ENCODE peak calls at places on chromosomes 7 and 10, in nine cellular contexts. U, E, W, Q, X, T, K, C and P are unnamed samples.

GRCh38 chr7:37853468-37853867 is 5.1 kb downstream of the NME8 start:
- DNase-seq in X (no peak), T (no peak), U (no peak), Q (no peak), C (no peak), K (peak; percentile 44), E (peak; percentile 30), W (peak; percentile 31), P (peak; percentile 24)

GRCh38 chr10:103983367-103983911 is 16.5 kb downstream of the SLK start:
- DNase-seq in E (peak; percentile 40), U (no peak), T (no peak), K (no peak), X (no peak), W (no peak), C (no peak), Q (no peak), P (no peak)

GRCh38 chr7:139231513-139232376 is 708 bp downstream of the UBN2 start:
- DNase-seq in K (peak; percentile 56), T (peak; percentile 15), W (peak; percentile 30), X (peak; percentile 47), Q (peak; percentile 35), C (peak; percentile 42), U (no peak), E (peak; percentile 62), P (peak; percentile 72)

GRCh38 chr10:52951819-52952218 is 179.2 kb upstream of the MBL2 start:
- DNase-seq in T (peak; percentile 18), U (no peak), W (no peak), E (peak; percentile 56), K (peak; percentile 66), C (no peak), X (peak; percentile 1), Q (no peak), P (no peak)

GRCh38 chr7:141974831-141975230 is 1.3 kb upstream of the TAS2R38 start:
- DNase-seq in X (peak; percentile 6), W (no peak), U (no peak), T (peak; percentile 20), C (no peak), E (no peak), Q (no peak), K (peak; percentile 49), P (peak; percentile 9)

GRCh38 chr7:101166909-101167644 is 1.7 kb upstream of the VGF start:
- DNase-seq in E (no peak), X (peak; percentile 53), Q (no peak), C (no peak), T (no peak), U (no peak), W (peak; percentile 90), K (no peak), P (peak; percentile 58)

GRCh38 chr10:25695586-25695985 is 238.4 kb upstream of the MYO3A start:
- DNase-seq in E (no peak), K (no peak), C (no peak), X (no peak), Q (no peak), T (no peak), W (no peak), U (no peak), P (no peak)

GRCh38 chr10:129626309-129626708 is 159.3 kb downstream of the MGMT start:
- DNase-seq in T (no peak), Q (no peak), X (no peak), K (no peak), W (no peak), E (no peak), U (no peak), C (no peak), P (no peak)

GRCh38 chr7:99422091-99422624 is 13.4 kb downstream of the BUD31 start:
- DNase-seq in C (no peak), U (no peak), Q (no peak), E (no peak), T (no peak), K (no peak), W (no peak), X (no peak), P (peak; percentile 74)

GRCh38 chr10:52541082-52541481 is 227.0 kb downstream of the DKK1 start:
- DNase-seq in W (no peak), C (no peak), Q (no peak), X (peak; percentile 80), E (no peak), T (no peak), K (peak; percentile 52), U (peak; percentile 35), P (no peak)

GRCh38 chr10:4201866-4202825 is 417.1 kb upstream of the KLF6 start:
- DNase-seq in U (no peak), X (peak; percentile 40), C (no peak), Q (no peak), T (no peak), W (no peak), K (no peak), E (no peak), P (no peak)

GRCh38 chr7:149261829-149262617 is at the start of gene ZNF783:
- DNase-seq in Q (peak; percentile 88), E (peak; percentile 94), X (peak; percentile 82), U (peak; percentile 77), W (peak; percentile 94), K (peak; percentile 81), C (peak; percentile 88), T (peak; percentile 72), P (peak; percentile 84)

GRCh38 chr10:132329565-132330485 is 2.2 kb upstream of the LRRC27 start:
- DNase-seq in U (no peak), W (peak; percentile 73), K (peak; percentile 71), T (peak; percentile 52), X (peak; percentile 63), C (no peak), Q (peak; percentile 35), E (no peak), P (no peak)

GRCh38 chr7:410395-410910 is 109.2 kb downstream of the PDGFA start:
- DNase-seq in U (no peak), Q (no peak), K (no peak), T (no peak), X (no peak), E (no peak), C (peak; percentile 11), W (no peak), P (no peak)

GRCh38 chr7:111138196-111138569 is 47.3 kb downstream of the LRRN3 start:
- DNase-seq in U (peak; percentile 19), T (peak; percentile 56), X (peak; percentile 64), C (peak; percentile 16), K (peak; percentile 57), E (peak; percentile 13), W (peak; percentile 95), Q (peak; percentile 70), P (no peak)

GRCh38 chr10:13613519-13613918 is 26.8 kb downstream of the PRPF18 start:
- DNase-seq in Q (no peak), X (peak; percentile 52), T (peak; percentile 52), U (no peak), C (no peak), W (peak; percentile 11), E (no peak), K (peak; percentile 8), P (no peak)

GRCh38 chr10:78742406-78742729 is 326.4 kb upstream of the ZMIZ1 start:
- DNase-seq in X (no peak), E (no peak), T (no peak), U (no peak), W (no peak), K (no peak), Q (no peak), C (no peak), P (no peak)

GRCh38 chr10:125329056-125329455 is 168.7 kb upstream of the CTBP2 start:
- DNase-seq in W (no peak), X (no peak), T (no peak), U (no peak), K (no peak), C (no peak), E (no peak), Q (no peak), P (no peak)

GRCh38 chr10:84179059-84179710 is 5.6 kb downstream of the GPR15LG start:
- DNase-seq in K (peak; percentile 97), E (peak; percentile 66), U (peak; percentile 3), X (peak; percentile 85), T (no peak), W (peak; percentile 17), C (peak; percentile 34), Q (no peak), P (no peak)

GRCh38 chr7:112800486-112800885 is 10.3 kb upstream of the TMEM168 start:
- DNase-seq in W (no peak), U (no peak), K (no peak), C (no peak), E (no peak), X (no peak), T (no peak), Q (no peak), P (no peak)

GRCh38 chr7:23462846-23463245 is 7.4 kb downstream of the IGF2BP3 start:
- DNase-seq in K (peak; percentile 20), Q (peak; percentile 4), U (no peak), E (no peak), T (peak; percentile 63), C (no peak), X (peak; percentile 59), W (peak; percentile 28), P (no peak)

GRCh38 chr7:98266840-98267239 is 14.6 kb upstream of the BRI3 start:
- DNase-seq in C (no peak), X (peak; percentile 37), E (no peak), Q (no peak), U (no peak), W (no peak), K (peak; percentile 40), T (no peak), P (no peak)

GRCh38 chr7:158821173-158822021 is 7.9 kb downstream of the ESYT2 start:
- DNase-seq in Q (peak; percentile 42), E (no peak), C (no peak), K (peak; percentile 82), W (peak; percentile 76), T (peak; percentile 79), U (no peak), X (peak; percentile 90), P (peak; percentile 54)

GRCh38 chr10:89783406-89783805 is 82.0 kb downstream of the KIF20B start:
- DNase-seq in Q (no peak), X (no peak), W (no peak), U (no peak), T (no peak), K (no peak), C (no peak), E (no peak), P (no peak)

GRCh38 chr10:116970050-116970449 is 34.9 kb downstream of the SHTN1 start:
- DNase-seq in W (no peak), U (no peak), E (no peak), C (no peak), X (no peak), Q (no peak), K (no peak), T (no peak), P (no peak)

GRCh38 chr10:99522511-99523250 is 10.1 kb upstream of the NKX2-3 start:
- DNase-seq in K (no peak), U (no peak), X (no peak), E (no peak), W (no peak), C (no peak), T (no peak), Q (no peak), P (no peak)

GRCh38 chr10:46558411-46559185 is 2.1 kb upstream of the GPRIN2 start:
- DNase-seq in K (no peak), Q (no peak), X (no peak), C (no peak), T (no peak), U (no peak), W (no peak), E (no peak), P (no peak)

GRCh38 chr7:55438765-55439525 is 73.8 kb downstream of the LANCL2 start:
- DNase-seq in X (peak; percentile 18), E (peak; percentile 24), K (peak; percentile 65), T (no peak), Q (no peak), U (no peak), W (no peak), C (no peak), P (no peak)

GRCh38 chr7:16891338-16891737 is 9.6 kb upstream of the AGR3 start:
- DNase-seq in E (peak; percentile 11), U (peak; percentile 25), C (no peak), K (peak; percentile 74), Q (no peak), W (peak; percentile 48), T (peak; percentile 47), X (peak; percentile 67), P (peak; percentile 17)